ENCODE peak calls at places on chromosomes 1 and 21, in nine cellular contexts. T, E, B, G, J, H, O, P and C are unnamed samples.

GRCh38 chr1:110215621-110216020 is 5.5 kb downstream of the KCNC4 start:
- DNase-seq in T (peak; percentile 60), E (no peak), B (no peak), G (no peak), J (no peak), H (no peak), O (no peak), P (no peak), C (no peak)

GRCh38 chr21:19609611-19610010 is 1206.0 kb upstream of the TMPRSS15 start:
- DNase-seq in T (peak; percentile 67), E (no peak), B (no peak), G (no peak), J (no peak), H (no peak), O (no peak), P (no peak), C (no peak)

GRCh38 chr1:89705901-89706699 is 73.2 kb downstream of the LRRC8C start:
- DNase-seq in T (no peak), E (no peak), B (no peak), G (no peak), J (no peak), H (no peak), O (no peak), P (no peak), C (no peak)

GRCh38 chr1:11364170-11364569 is 91.2 kb downstream of the UBIAD1 start:
- DNase-seq in T (no peak), E (peak; percentile 7), B (no peak), G (no peak), J (no peak), H (no peak), O (no peak), P (peak; percentile 48), C (no peak)

GRCh38 chr1:74652711-74653131 is 20.9 kb downstream of the ERICH3 start:
- DNase-seq in T (peak; percentile 76), E (no peak), B (peak; percentile 44), G (peak; percentile 81), J (peak; percentile 6), H (no peak), O (no peak), P (peak; percentile 53), C (no peak)

GRCh38 chr1:66374148-66374547 is 159.8 kb upstream of the SGIP1 start:
- DNase-seq in T (no peak), E (no peak), B (no peak), G (peak; percentile 29), J (no peak), H (no peak), O (no peak), P (no peak), C (no peak)

GRCh38 chr1:66168919-66169725 is 364.8 kb upstream of the SGIP1 start:
- DNase-seq in T (no peak), E (no peak), B (no peak), G (no peak), J (no peak), H (no peak), O (no peak), P (peak; percentile 10), C (no peak)

GRCh38 chr1:63074321-63074720 is 248.0 kb upstream of the FOXD3 start:
- DNase-seq in T (no peak), E (no peak), B (no peak), G (no peak), J (no peak), H (no peak), O (no peak), P (no peak), C (no peak)

GRCh38 chr1:161047436-161048420 is 2.0 kb upstream of the USF1 start:
- DNase-seq in T (no peak), E (no peak), B (no peak), G (no peak), J (no peak), H (no peak), O (no peak), P (peak; percentile 54), C (no peak)

GRCh38 chr1:115312752-115313151 is 25.3 kb downstream of the NGF start:
- DNase-seq in T (no peak), E (no peak), B (no peak), G (peak; percentile 35), J (no peak), H (no peak), O (no peak), P (no peak), C (no peak)

GRCh38 chr21:43699933-43700599 is 18.9 kb upstream of the PDXK start:
- DNase-seq in T (no peak), E (no peak), B (no peak), G (no peak), J (no peak), H (no peak), O (no peak), P (no peak), C (no peak)

GRCh38 chr21:28675265-28676041 is 317.2 kb downstream of the LTN1 start:
- DNase-seq in T (peak; percentile 21), E (no peak), B (no peak), G (peak; percentile 62), J (no peak), H (peak; percentile 1), O (no peak), P (no peak), C (no peak)

GRCh38 chr1:221712776-221713431 is 29.0 kb downstream of the DUSP10 start:
- DNase-seq in T (no peak), E (no peak), B (no peak), G (peak; percentile 79), J (no peak), H (no peak), O (peak; percentile 63), P (peak; percentile 30), C (no peak)

GRCh38 chr1:16181887-16182719 is 26.2 kb upstream of the EPHA2 start:
- DNase-seq in T (peak; percentile 94), E (peak; percentile 59), B (peak; percentile 93), G (peak; percentile 95), J (peak; percentile 91), H (no peak), O (no peak), P (no peak), C (peak; percentile 97)